ENCODE peak calls at places on chromosomes 16 and 17, in five cellular contexts. V, A, W, E and I are unnamed samples.

GRCh38 chr17:9977175-9977574 is 72.1 kb upstream of the RCVRN start:
- DNase-seq in V (no peak), A (no peak), W (no peak), E (no peak), I (no peak)

GRCh38 chr17:57995076-57995956 is 7.3 kb upstream of the VEZF1 start:
- DNase-seq in V (no peak), A (peak), W (peak), E (peak), I (peak)

GRCh38 chr17:68228817-68229570 is 18.8 kb upstream of the AMZ2 start:
- DNase-seq in V (no peak), A (no peak), W (no peak), E (no peak), I (no peak)

GRCh38 chr17:17985555-17985954 is 12.9 kb downstream of the DRC3 start:
- DNase-seq in V (no peak), A (no peak), W (no peak), E (no peak), I (no peak)

GRCh38 chr17:32593003-32593402 is 106.2 kb downstream of the CDK5R1 start:
- DNase-seq in V (no peak), A (no peak), W (no peak), E (no peak), I (no peak)

GRCh38 chr16:24741862-24742261 is 12.4 kb downstream of the TNRC6A start:
- DNase-seq in V (no peak), A (no peak), W (no peak), E (no peak), I (no peak)

GRCh38 chr17:49151996-49152395 is 19.4 kb downstream of the B4GALNT2 start:
- DNase-seq in V (no peak), A (no peak), W (no peak), E (no peak), I (no peak)

GRCh38 chr16:10622036-10622921 is 41.9 kb upstream of the EMP2 start:
- DNase-seq in V (no peak), A (no peak), W (no peak), E (no peak), I (no peak)

GRCh38 chr17:36937961-36938565 is 788 bp downstream of the LHX1 start:
- DNase-seq in V (peak), A (no peak), W (no peak), E (no peak), I (no peak)

GRCh38 chr17:22278302-22279275 is 586.3 kb downstream of the KCNJ18 start:
- DNase-seq in V (no peak), A (no peak), W (no peak), E (no peak), I (no peak)